ENCODE peak calls at places on chromosomes 11 and 22, in seven cellular contexts. I is heart left ventricle; B is IMR-90; N is CD8-positive, alpha-beta memory T cell; E is mammary epithelial cell; M is neural progenitor cell; W is SJSA1. X is an unnamed sample. For H3K4me1, the result is how much of the 10 kb centered on the place peaks cover.

GRCh38 chr11:117807482-117808272 is 10.7 kb upstream of the DSCAML1 start:
- DNase-seq in N (peak), E (no peak), I (peak), W (no peak), M (peak), B (peak), X (peak)

GRCh38 chr11:72668645-72669347 is 5.4 kb downstream of the PDE2A start:
- DNase-seq in W (no peak), E (peak), I (no peak), M (peak), B (no peak), N (no peak), X (peak)

GRCh38 chr22:49469896-49470740 is 357.6 kb downstream of the BRD1 start:
- DNase-seq in N (no peak), B (no peak), E (no peak), I (no peak), W (no peak), M (no peak), X (peak)

GRCh38 chr11:112697371-112697770 is 263.8 kb upstream of the NCAM1 start:
- DNase-seq in N (no peak), B (no peak), W (no peak), I (no peak), M (peak), E (no peak), X (no peak)

GRCh38 chr11:119664701-119665420 is 64.1 kb downstream of the NECTIN1 start:
- DNase-seq in E (no peak), W (no peak), N (no peak), B (no peak), I (no peak), M (no peak), X (no peak)

GRCh38 chr11:124946735-124947141 is 7.3 kb upstream of the CCDC15 start:
- DNase-seq in I (no peak), N (no peak), E (peak), B (peak), M (no peak), W (no peak), X (no peak)

GRCh38 chr11:101441747-101442146 is 142.1 kb downstream of the TRPC6 start:
- DNase-seq in N (no peak), B (no peak), M (no peak), E (no peak), I (no peak), W (no peak), X (no peak)

GRCh38 chr11:70405679-70406395 is 7.5 kb downstream of the CTTN start:
- DNase-seq in E (no peak), I (no peak), N (no peak), B (no peak), W (no peak), M (no peak), X (no peak)

GRCh38 chr11:133966924-133967598 is 10.3 kb upstream of the IGSF9B start:
- DNase-seq in B (no peak), W (no peak), I (peak), E (no peak), M (peak), N (peak), X (peak)

GRCh38 chr11:47351159-47352126 is 1.1 kb downstream of the MYBPC3 start:
- DNase-seq in B (no peak), N (no peak), I (peak), W (no peak), E (no peak), M (no peak), X (no peak)

GRCh38 chr11:26230021-26230420 is 101.9 kb upstream of the ANO3 start:
- DNase-seq in W (no peak), M (no peak), E (no peak), I (no peak), N (no peak), B (peak), X (no peak)

GRCh38 chr11:69377953-69378302 is 84.0 kb downstream of the MYEOV start:
- DNase-seq in N (peak), E (no peak), I (no peak), B (no peak), M (no peak), W (peak), X (no peak)

GRCh38 chr11:47553417-47553746 is 450 bp upstream of the CELF1 start:
- DNase-seq in E (no peak), B (no peak), M (no peak), N (no peak), W (no peak), I (no peak), X (no peak)

GRCh38 chr11:73652046-73652730 is 5.8 kb downstream of the PLEKHB1 start:
- DNase-seq in N (no peak), M (peak), W (no peak), E (peak), B (no peak), I (no peak), X (peak)

GRCh38 chr22:42261266-42261665 is 9.2 kb downstream of the TCF20 start:
- DNase-seq in B (peak), I (no peak), E (no peak), M (no peak), W (no peak), N (no peak), X (no peak)

GRCh38 chr22:35616043-35616442 is 1.1 kb downstream of the MB start:
- DNase-seq in E (no peak), M (no peak), I (no peak), W (no peak), B (no peak), N (no peak), X (no peak)

GRCh38 chr11:13114566-13115465 is 105.7 kb downstream of the RASSF10 start:
- DNase-seq in N (no peak), W (no peak), B (no peak), E (no peak), I (no peak), M (peak), X (peak)

GRCh38 chr22:29197096-29197495 is 8.6 kb upstream of the EMID1 start:
- DNase-seq in M (no peak), N (no peak), E (no peak), W (no peak), B (no peak), I (no peak), X (no peak)
- H3K4me1 ChIP-seq in M (under half), N (under half), E (under half), W (under half), B (under half), I (under half), X (under half)

GRCh38 chr11:126410649-126411048 is 55.2 kb downstream of the ST3GAL4 start:
- DNase-seq in M (no peak), I (peak), N (no peak), B (peak), E (no peak), W (no peak), X (no peak)
- H3K4me1 ChIP-seq in M (under half), I (half or more), N (under half), B (under half), E (under half), W (under half), X (under half)

DNA sequence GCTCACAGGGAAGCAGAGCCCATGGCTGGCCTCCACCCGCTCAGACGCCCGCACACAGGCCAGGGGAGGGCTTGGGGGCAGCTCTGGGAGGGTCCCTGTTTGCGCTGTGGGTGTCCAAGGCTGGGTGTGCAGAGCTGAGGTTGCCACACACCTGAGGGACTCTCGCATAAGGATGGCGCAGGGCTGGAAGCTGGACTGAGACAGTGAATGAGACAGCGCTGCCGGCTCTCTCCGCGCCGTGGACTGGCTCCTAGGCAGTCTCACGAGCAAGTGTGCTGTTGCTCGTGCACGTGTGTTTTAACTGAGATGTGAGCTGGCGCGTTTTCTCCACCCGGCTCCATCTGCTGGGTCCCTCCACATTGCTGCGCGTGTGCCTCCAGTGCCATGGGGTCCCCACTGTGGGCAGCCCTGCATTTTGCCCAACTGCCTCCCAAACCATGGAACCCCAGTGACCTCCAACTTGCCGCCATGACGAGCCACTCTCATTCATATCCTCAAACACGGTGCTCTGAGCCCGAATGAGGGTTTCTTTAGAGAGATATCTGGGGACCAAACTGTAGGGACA is 4.2 kb upstream of the BID start:
- DNase-seq in E (no peak), M (no peak), B (no peak), W (no peak), N (no peak), I (peak), X (no peak)
- H3K4me1 ChIP-seq in E (under half), M (under half), B (under half), W (under half), N (half or more), I (under half), X (under half)

DNA sequence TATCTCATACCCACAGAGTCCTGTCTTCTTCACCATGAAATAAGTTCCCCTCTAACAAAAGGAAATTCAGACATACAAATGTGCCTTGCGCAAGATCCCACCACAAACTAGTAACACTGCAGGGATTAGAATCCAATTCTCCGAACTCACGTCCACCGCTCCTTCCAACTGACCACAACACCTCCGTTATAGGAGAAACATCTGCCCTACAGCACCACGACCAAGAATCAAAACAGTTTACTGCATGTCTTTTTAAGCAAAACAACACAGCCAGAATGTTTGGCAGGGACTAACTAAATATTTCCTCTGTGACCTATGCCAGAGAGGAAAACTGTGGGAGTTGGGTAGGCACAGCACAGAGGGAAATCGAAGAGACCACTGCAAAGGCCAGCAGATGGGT is 72.7 kb upstream of the AKIP1 start:
- DNase-seq in N (no peak), M (no peak), W (no peak), B (peak), E (peak), I (no peak), X (no peak)
- H3K4me1 ChIP-seq in N (under half), M (under half), W (under half), B (under half), E (under half), I (under half), X (under half)

GRCh38 chr11:65434057-65434666 is 11.6 kb downstream of the NEAT1 start:
- DNase-seq in M (no peak), W (no peak), E (peak), N (no peak), B (peak), I (no peak), X (no peak)
- H3K4me1 ChIP-seq in M (under half), W (under half), E (under half), N (under half), B (under half), I (half or more), X (under half)

GRCh38 chr11:128696930-128697329 is 3.1 kb downstream of the FLI1 start:
- DNase-seq in W (no peak), I (no peak), B (no peak), E (no peak), N (no peak), M (no peak), X (no peak)

GRCh38 chr11:128691802-128692749 is 1.8 kb upstream of the FLI1 start:
- DNase-seq in E (no peak), M (peak), B (no peak), I (no peak), N (no peak), W (no peak), X (peak)

GRCh38 chr11:128692750-128693578 is 908 bp upstream of the FLI1 start:
- DNase-seq in B (no peak), E (peak), M (peak), I (peak), W (peak), N (peak), X (peak)

GRCh38 chr11:128695539-128696221 is 1.8 kb downstream of the FLI1 start:
- DNase-seq in M (no peak), N (peak), W (no peak), I (no peak), B (no peak), E (no peak), X (no peak)

GRCh38 chr11:128694618-128695481 is 978 bp downstream of the FLI1 start:
- DNase-seq in W (no peak), B (no peak), N (no peak), I (peak), E (no peak), M (peak), X (peak)
- H3K4me1 ChIP-seq in W (under half), B (under half), N (under half), I (under half), E (under half), M (under half), X (under half)